ENCODE peak calls at places on chromosomes 13 and 19, in seven cellular contexts. C is psoas muscle; W is neural crest cell; E is CD8-positive, alpha-beta T cell; A is cardiac muscle cell; Y is WTC11; K is sigmoid colon. H is an unnamed sample.

GRCh38 chr19:33302974-33303790 is 848 bp upstream of the CEBPA start:
- DNase-seq in C (peak), W (peak), E (no peak), A (peak), Y (peak), K (peak), H (no peak)

GRCh38 chr19:28414748-28415147 is 798.2 kb downstream of the UQCRFS1 start:
- DNase-seq in C (no peak), W (no peak), E (no peak), A (no peak), Y (no peak), K (no peak), H (no peak)

GRCh38 chr13:31437975-31438374 is 238.2 kb downstream of the B3GLCT start:
- DNase-seq in C (no peak), W (no peak), E (no peak), A (no peak), Y (no peak), K (no peak), H (no peak)

GRCh38 chr13:76331948-76332712 is 554.1 kb downstream of the KCTD12 start:
- DNase-seq in C (no peak), W (no peak), E (no peak), A (no peak), Y (no peak), K (no peak), H (no peak)

GRCh38 chr13:101211261-101211660 is 205.0 kb downstream of the NALCN start:
- DNase-seq in C (no peak), W (no peak), E (no peak), A (no peak), Y (no peak), K (no peak), H (no peak)

GRCh38 chr19:50567882-50568281 is 353 bp downstream of the LRRC4B start:
- DNase-seq in C (no peak), W (no peak), E (no peak), A (no peak), Y (no peak), K (no peak), H (no peak)

GRCh38 chr13:96492758-96493157 is 402.9 kb downstream of the HS6ST3 start:
- DNase-seq in C (no peak), W (no peak), E (no peak), A (no peak), Y (no peak), K (no peak), H (peak)

GRCh38 chr19:4206818-4207484 is 22.4 kb upstream of the EBI3 start:
- DNase-seq in C (no peak), W (no peak), E (no peak), A (no peak), Y (no peak), K (no peak), H (no peak)

GRCh38 chr19:49546825-49547565 is 19.2 kb downstream of the RCN3 start:
- DNase-seq in C (no peak), W (peak), E (peak), A (peak), Y (peak), K (peak), H (peak)

GRCh38 chr19:30799854-30800755 is 427.9 kb downstream of the ZNF536 start:
- DNase-seq in C (no peak), W (peak), E (no peak), A (peak), Y (peak), K (no peak), H (peak)

GRCh38 chr19:588758-589692 is 656 bp upstream of the HCN2 start:
- DNase-seq in C (no peak), W (no peak), E (no peak), A (peak), Y (no peak), K (no peak), H (peak)

GRCh38 chr13:109818891-109819290 is 32.5 kb upstream of the IRS2 start:
- DNase-seq in C (no peak), W (no peak), E (no peak), A (no peak), Y (no peak), K (no peak), H (no peak)

GRCh38 chr13:81017525-81018152 is 676.7 kb upstream of the SPRY2 start:
- DNase-seq in C (no peak), W (no peak), E (no peak), A (peak), Y (no peak), K (no peak), H (no peak)

GRCh38 chr13:21996049-21996448 is 325.2 kb downstream of the FGF9 start:
- DNase-seq in C (no peak), W (no peak), E (no peak), A (no peak), Y (no peak), K (no peak), H (no peak)

GRCh38 chr19:45294291-45295029 is 28.2 kb downstream of the CKM start:
- DNase-seq in C (peak), W (no peak), E (no peak), A (peak), Y (no peak), K (no peak), H (peak)

GRCh38 chr19:30341646-30342201 is 30.5 kb upstream of the ZNF536 start:
- DNase-seq in C (no peak), W (no peak), E (no peak), A (no peak), Y (no peak), K (no peak), H (no peak)

GRCh38 chr19:51799998-51800848 is 5.3 kb downstream of the FPR3 start:
- DNase-seq in C (no peak), W (no peak), E (no peak), A (no peak), Y (no peak), K (peak), H (peak)

GRCh38 chr13:20824762-20825161 is 51.0 kb upstream of the EEF1AKMT1 start:
- DNase-seq in C (no peak), W (no peak), E (no peak), A (no peak), Y (no peak), K (no peak), H (no peak)

GRCh38 chr19:51703655-51704515 is 10.8 kb downstream of the SPACA6 start:
- DNase-seq in C (peak), W (peak), E (peak), A (peak), Y (peak), K (peak), H (peak)

GRCh38 chr19:2529473-2529918 is 53.6 kb downstream of the GADD45B start:
- DNase-seq in C (peak), W (no peak), E (no peak), A (no peak), Y (no peak), K (no peak), H (no peak)

GRCh38 chr13:25190256-25190655 is 18.2 kb upstream of the AMER2 start:
- DNase-seq in C (no peak), W (no peak), E (no peak), A (no peak), Y (no peak), K (no peak), H (no peak)

GRCh38 chr13:106063591-106064308 is 471.7 kb downstream of the EFNB2 start:
- DNase-seq in C (no peak), W (no peak), E (no peak), A (no peak), Y (no peak), K (no peak), H (no peak)

GRCh38 chr19:10749435-10750384 is 31.8 kb downstream of the DNM2 start:
- DNase-seq in C (no peak), W (no peak), E (no peak), A (no peak), Y (no peak), K (no peak), H (no peak)

GRCh38 chr19:31274964-31275319 is 74.3 kb downstream of the TSHZ3 start:
- DNase-seq in C (no peak), W (no peak), E (no peak), A (no peak), Y (no peak), K (no peak), H (no peak)

GRCh38 chr13:112711528-112712265 is 21.9 kb downstream of the ATP11A start:
- DNase-seq in C (peak), W (peak), E (no peak), A (peak), Y (peak), K (peak), H (peak)

GRCh38 chr13:21243843-21244184 is 67.4 kb downstream of the MRPL57 start:
- DNase-seq in C (no peak), W (no peak), E (no peak), A (no peak), Y (no peak), K (no peak), H (no peak)

GRCh38 chr13:101751488-101751887 is 299.0 kb downstream of the ITGBL1 start:
- DNase-seq in C (no peak), W (no peak), E (no peak), A (peak), Y (no peak), K (no peak), H (no peak)

GRCh38 chr13:99617474-99618255 is 116.4 kb downstream of the TM9SF2 start:
- DNase-seq in C (no peak), W (peak), E (peak), A (peak), Y (peak), K (no peak), H (peak)

GRCh38 chr13:94968757-94969086 is 256.4 kb upstream of the SOX21 start:
- DNase-seq in C (no peak), W (no peak), E (no peak), A (no peak), Y (no peak), K (no peak), H (no peak)

GRCh38 chr13:68185767-68186166 is 955.6 kb upstream of the PCDH9 start:
- DNase-seq in C (no peak), W (no peak), E (no peak), A (no peak), Y (no peak), K (no peak), H (no peak)

GRCh38 chr19:41537789-41538188 is 38.2 kb upstream of the CEACAM21 start:
- DNase-seq in C (no peak), W (no peak), E (no peak), A (no peak), Y (peak), K (no peak), H (no peak)
- TF ChIP-seq CTCF in C (peak), W (peak), E (no peak), A (peak), Y (peak), K (no peak), H (peak)

GRCh38 chr13:59182241-59182640 is 981.5 kb downstream of the DIAPH3 start:
- DNase-seq in C (no peak), W (no peak), E (no peak), A (peak), Y (no peak), K (no peak), H (no peak)

GRCh38 chr13:59178344-59178743 is 985.4 kb downstream of the DIAPH3 start:
- DNase-seq in C (no peak), W (no peak), E (no peak), A (peak), Y (no peak), K (no peak), H (no peak)

GRCh38 chr13:59172076-59172475 is 991.7 kb downstream of the DIAPH3 start:
- DNase-seq in C (no peak), W (no peak), E (no peak), A (no peak), Y (no peak), K (no peak), H (no peak)

DNA sequence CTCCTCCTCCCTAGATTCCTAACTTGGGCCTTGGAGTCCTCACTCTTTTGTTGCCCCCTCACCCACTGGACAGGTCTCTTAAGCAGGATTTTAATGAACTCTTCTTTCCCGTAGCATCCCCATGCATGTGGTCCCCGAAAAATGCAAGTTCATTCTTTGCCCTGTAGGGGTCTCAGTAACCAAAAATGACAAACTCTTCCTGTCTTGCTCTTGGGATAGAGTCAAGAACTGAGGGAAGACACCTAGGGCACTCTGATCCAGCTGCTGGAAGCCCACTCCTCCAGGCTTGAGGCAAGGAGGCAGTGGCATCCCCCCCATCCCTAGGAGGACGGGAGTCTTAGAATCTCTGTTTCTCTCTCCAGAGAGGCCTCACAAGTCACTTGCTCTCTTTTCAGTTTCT is 987.0 kb downstream of the DIAPH3 start:
- DNase-seq in C (no peak), W (no peak), E (no peak), A (no peak), Y (no peak), K (no peak), H (no peak)
- TF ChIP-seq CTCF in C (no peak), W (peak), E (no peak), A (no peak), Y (peak), K (no peak), H (peak)

DNA sequence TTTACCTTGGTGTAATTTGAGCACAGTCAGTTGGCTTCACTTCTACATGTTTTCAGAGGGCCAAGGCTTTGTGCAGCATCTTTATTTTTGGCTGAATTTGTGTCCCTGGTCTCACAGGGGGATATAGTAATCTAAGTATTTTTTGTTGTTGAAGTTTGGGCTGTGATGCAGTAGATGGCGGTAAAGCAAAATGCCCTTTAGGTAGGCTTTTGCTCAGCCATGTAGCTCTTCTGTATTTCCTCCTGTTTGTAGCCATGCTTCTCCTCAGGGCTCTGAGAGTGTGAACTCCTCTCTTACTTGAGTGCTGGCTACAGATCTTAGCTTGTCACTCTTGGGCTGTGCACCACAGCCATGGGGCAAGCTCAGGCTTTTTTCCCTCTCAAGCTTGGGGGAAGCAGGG is 328.6 kb downstream of the SLITRK5 start:
- DNase-seq in C (no peak), W (no peak), E (no peak), A (peak), Y (no peak), K (no peak), H (no peak)
- TF ChIP-seq CTCF in C (no peak), W (no peak), E (no peak), A (no peak), Y (no peak), K (no peak), H (no peak)

GRCh38 chr19:7916137-7916907 is 1.7 kb downstream of the TGFBR3L start:
- DNase-seq in C (peak), W (no peak), E (peak), A (peak), Y (peak), K (no peak), H (no peak)
- TF ChIP-seq CTCF in C (no peak), W (no peak), E (no peak), A (no peak), Y (no peak), K (no peak), H (no peak)

GRCh38 chr13:44874176-44874575 is 115.1 kb downstream of the NUFIP1 start:
- DNase-seq in C (no peak), W (no peak), E (no peak), A (no peak), Y (no peak), K (no peak), H (no peak)

GRCh38 chr13:44879452-44880058 is 109.7 kb downstream of the NUFIP1 start:
- DNase-seq in C (no peak), W (no peak), E (no peak), A (no peak), Y (no peak), K (no peak), H (no peak)

GRCh38 chr13:44874886-44875630 is 114.2 kb downstream of the NUFIP1 start:
- DNase-seq in C (no peak), W (no peak), E (no peak), A (peak), Y (no peak), K (no peak), H (no peak)

GRCh38 chr13:44873486-44873885 is 115.8 kb downstream of the NUFIP1 start:
- DNase-seq in C (no peak), W (no peak), E (no peak), A (no peak), Y (no peak), K (no peak), H (no peak)

GRCh38 chr13:44876782-44877324 is 112.4 kb downstream of the NUFIP1 start:
- DNase-seq in C (no peak), W (peak), E (no peak), A (peak), Y (peak), K (no peak), H (no peak)
- TF ChIP-seq CTCF in C (no peak), W (peak), E (no peak), A (peak), Y (peak), K (no peak), H (no peak)